ENCODE peak calls at places on chromosomes 6 and 20, in eight cellular contexts. W is Caki2, O is NAMALWA, N is adrenal gland, G is activated gamma-delta T cell, R is RWPE1, D is SK-N-SH, C is DMS153. V is an unnamed sample.
A peak's percentile ranks its signal among the peaks of the same experiment; 100 is the strongest.

GRCh38 chr6:77178821-77179220 is 284.5 kb downstream of the HTR1B start:
- DNase-seq in W (peak; percentile 2), O (no peak), N (no peak), G (no peak), R (peak; percentile 5), D (no peak), C (no peak), V (no peak)

GRCh38 chr6:82589509-82590206 is 226.0 kb downstream of the TPBG start:
- DNase-seq in W (peak; percentile 59), O (peak; percentile 25), N (no peak), G (no peak), R (peak; percentile 47), D (peak; percentile 20), C (peak; percentile 68), V (peak; percentile 60)

GRCh38 chr6:127302728-127303675 is 36.3 kb downstream of the RNF146 start:
- DNase-seq in W (peak; percentile 51), O (peak; percentile 84), N (peak; percentile 15), G (no peak), R (peak; percentile 42), D (peak; percentile 31), C (peak; percentile 8), V (peak; percentile 73)

GRCh38 chr6:474454-475185 is 83.1 kb downstream of the IRF4 start:
- DNase-seq in W (no peak), O (peak; percentile 56), N (no peak), G (peak; percentile 44), R (no peak), D (peak; percentile 44), C (no peak), V (no peak)

GRCh38 chr6:113920663-113921267 is 50.2 kb downstream of the HDAC2 start:
- DNase-seq in W (no peak), O (peak; percentile 16), N (no peak), G (no peak), R (no peak), D (no peak), C (no peak), V (no peak)

GRCh38 chr6:79215233-79215824 is 19.2 kb downstream of the HMGN3 start:
- DNase-seq in W (no peak), O (no peak), N (peak; percentile 60), G (no peak), R (no peak), D (no peak), C (no peak), V (no peak)

GRCh38 chr20:58634121-58634817 is 16.8 kb upstream of the STX16 start:
- DNase-seq in W (no peak), O (no peak), N (no peak), G (no peak), R (no peak), D (no peak), C (no peak), V (no peak)

GRCh38 chr6:129893513-129894098 is 32.5 kb upstream of the TMEM244 start:
- DNase-seq in W (no peak), O (peak; percentile 59), N (no peak), G (no peak), R (peak; percentile 36), D (no peak), C (no peak), V (peak; percentile 47)

GRCh38 chr6:40390144-40390800 is 196.9 kb downstream of the LRFN2 start:
- DNase-seq in W (no peak), O (no peak), N (no peak), G (no peak), R (no peak), D (peak; percentile 4), C (no peak), V (no peak)

GRCh38 chr20:59645316-59645715 is 41.0 kb downstream of the PHACTR3 start:
- DNase-seq in W (no peak), O (no peak), N (no peak), G (no peak), R (no peak), D (no peak), C (no peak), V (no peak)

GRCh38 chr20:58515240-58516212 is at the start of gene APCDD1L:
- DNase-seq in W (no peak), O (no peak), N (no peak), G (no peak), R (peak; percentile 93), D (no peak), C (no peak), V (no peak)

GRCh38 chr6:1912731-1913130 is 303.0 kb downstream of the FOXC1 start:
- DNase-seq in W (no peak), O (no peak), N (no peak), G (no peak), R (no peak), D (no peak), C (no peak), V (no peak)

V was measured in HT-29.